ENCODE peak calls at places on chromosome 13, in ten cellular contexts. U is smooth muscle cell of the brain vasculature, R is neural progenitor cell, K is IMR-90, Z is T-cell, F is ELR, Y is B cell, J is C1 segment of cervical spinal cord, W is T-helper 9 cell, C is iris pigment epithelial cell. Q is an unnamed sample.

GRCh38 chr13:80883545-80883944 is 542.6 kb upstream of the SPRY2 start:
- DNase-seq in U (no peak), R (no peak), K (no peak), Z (no peak), F (no peak), Y (no peak), J (no peak), W (no peak), C (no peak), Q (no peak)

GRCh38 chr13:51258612-51259358 is 36.6 kb downstream of the FAM124A start:
- DNase-seq in U (no peak), R (no peak), K (no peak), Z (no peak), F (no peak), Y (no peak), J (no peak), W (no peak), C (no peak), Q (no peak)

GRCh38 chr13:45500492-45501174 is 35.9 kb downstream of the COG3 start:
- DNase-seq in U (peak; percentile 51), R (no peak), K (peak; percentile 96), Z (no peak), F (peak; percentile 96), Y (no peak), J (no peak), W (no peak), C (peak; percentile 92), Q (no peak)

GRCh38 chr13:45063261-45063870 is 56.9 kb upstream of the GTF2F2 start:
- DNase-seq in U (no peak), R (no peak), K (peak; percentile 63), Z (no peak), F (peak; percentile 40), Y (no peak), J (no peak), W (no peak), C (peak; percentile 45), Q (no peak)

GRCh38 chr13:94411747-94412146 is 67.7 kb downstream of the DCT start:
- DNase-seq in U (no peak), R (no peak), K (no peak), Z (no peak), F (no peak), Y (no peak), J (no peak), W (no peak), C (no peak), Q (no peak)

GRCh38 chr13:24063281-24063851 is 97.2 kb upstream of the SPATA13 start:
- DNase-seq in U (no peak), R (no peak), K (no peak), Z (no peak), F (no peak), Y (no peak), J (peak; percentile 31), W (no peak), C (peak; percentile 9), Q (no peak)

GRCh38 chr13:39779337-39780270 is 124.1 kb downstream of the COG6 start:
- DNase-seq in U (no peak), R (no peak), K (peak; percentile 36), Z (peak; percentile 66), F (peak; percentile 70), Y (no peak), J (no peak), W (peak; percentile 18), C (peak; percentile 79), Q (no peak)

GRCh38 chr13:99383946-99384345 is 76.7 kb upstream of the GPR183 start:
- DNase-seq in U (no peak), R (no peak), K (no peak), Z (no peak), F (no peak), Y (no peak), J (no peak), W (no peak), C (no peak), Q (no peak)

GRCh38 chr13:20519887-20520286 is 5.8 kb downstream of the CRYL1 start:
- DNase-seq in U (no peak), R (no peak), K (no peak), Z (no peak), F (no peak), Y (no peak), J (no peak), W (no peak), C (no peak), Q (no peak)

GRCh38 chr13:46622918-46623256 is 69.9 kb downstream of the LRCH1 start:
- DNase-seq in U (no peak), R (no peak), K (peak; percentile 84), Z (no peak), F (peak; percentile 29), Y (no peak), J (no peak), W (no peak), C (peak; percentile 83), Q (no peak)

GRCh38 chr13:29103036-29103800 is 283.1 kb downstream of the MTUS2 start:
- DNase-seq in U (no peak), R (no peak), K (no peak), Z (no peak), F (peak; percentile 41), Y (no peak), J (no peak), W (no peak), C (no peak), Q (no peak)

Q was measured in GM23338.